ENCODE peak calls at places on chromosome 7, in five cellular contexts. One of them, this sample, is unnamed.

GRCh38 chr7:151833691-151834090 is 43.2 kb downstream of the PRKAG2 start:
- DNase-seq in stimulated activated CD8-positive, alpha-beta memory T cell treated with anti-CD3 and anti-CD28 coated beads, Interleukin-7, amount 100 ng/mL, for 4 hours: no peak
- DNase-seq in nephron progenitor cell: no peak
- DNase-seq in hypothalamus: no peak
- DNase-seq in amygdala: no peak
- DNase-seq in this sample: no peak

GRCh38 chr7:27329917-27330316 is 87.3 kb downstream of the EVX1 start:
- DNase-seq in stimulated activated CD8-positive, alpha-beta memory T cell treated with anti-CD3 and anti-CD28 coated beads, Interleukin-7, amount 100 ng/mL, for 4 hours: no peak
- DNase-seq in nephron progenitor cell: no peak
- DNase-seq in hypothalamus: no peak
- DNase-seq in amygdala: no peak
- DNase-seq in this sample: peak; percentile 25

GRCh38 chr7:95863-96260 is 96.5 kb upstream of the FAM20C start:
- DNase-seq in stimulated activated CD8-positive, alpha-beta memory T cell treated with anti-CD3 and anti-CD28 coated beads, Interleukin-7, amount 100 ng/mL, for 4 hours: no peak
- DNase-seq in nephron progenitor cell: no peak
- DNase-seq in hypothalamus: no peak
- DNase-seq in amygdala: no peak
- DNase-seq in this sample: no peak

GRCh38 chr7:107080533-107080932 is 36.0 kb downstream of the PRKAR2B start:
- DNase-seq in stimulated activated CD8-positive, alpha-beta memory T cell treated with anti-CD3 and anti-CD28 coated beads, Interleukin-7, amount 100 ng/mL, for 4 hours: no peak
- DNase-seq in nephron progenitor cell: no peak
- DNase-seq in hypothalamus: no peak
- DNase-seq in amygdala: no peak
- DNase-seq in this sample: no peak

GRCh38 chr7:76512941-76513816 is 2.8 kb downstream of the UPK3B start:
- DNase-seq in stimulated activated CD8-positive, alpha-beta memory T cell treated with anti-CD3 and anti-CD28 coated beads, Interleukin-7, amount 100 ng/mL, for 4 hours: no peak
- DNase-seq in nephron progenitor cell: peak; percentile 48
- DNase-seq in hypothalamus: no peak
- DNase-seq in amygdala: no peak
- DNase-seq in this sample: peak; percentile 68

GRCh38 chr7:92478095-92478494 is 349 bp upstream of the ERVW-1 start:
- DNase-seq in stimulated activated CD8-positive, alpha-beta memory T cell treated with anti-CD3 and anti-CD28 coated beads, Interleukin-7, amount 100 ng/mL, for 4 hours: no peak
- DNase-seq in nephron progenitor cell: no peak
- DNase-seq in hypothalamus: no peak
- DNase-seq in amygdala: no peak
- DNase-seq in this sample: no peak

GRCh38 chr7:96004598-96004997 is 232.2 kb downstream of the DYNC1I1 start:
- DNase-seq in stimulated activated CD8-positive, alpha-beta memory T cell treated with anti-CD3 and anti-CD28 coated beads, Interleukin-7, amount 100 ng/mL, for 4 hours: no peak
- DNase-seq in nephron progenitor cell: no peak
- DNase-seq in hypothalamus: no peak
- DNase-seq in amygdala: no peak
- DNase-seq in this sample: no peak

GRCh38 chr7:45683556-45684148 is 109.5 kb downstream of the ADCY1 start:
- DNase-seq in stimulated activated CD8-positive, alpha-beta memory T cell treated with anti-CD3 and anti-CD28 coated beads, Interleukin-7, amount 100 ng/mL, for 4 hours: no peak
- DNase-seq in nephron progenitor cell: no peak
- DNase-seq in hypothalamus: no peak
- DNase-seq in amygdala: no peak
- DNase-seq in this sample: no peak

GRCh38 chr7:150374472-150374871 is 4.7 kb upstream of the ZNF775 start:
- DNase-seq in stimulated activated CD8-positive, alpha-beta memory T cell treated with anti-CD3 and anti-CD28 coated beads, Interleukin-7, amount 100 ng/mL, for 4 hours: no peak
- DNase-seq in nephron progenitor cell: no peak
- DNase-seq in hypothalamus: no peak
- DNase-seq in amygdala: no peak
- DNase-seq in this sample: no peak

GRCh38 chr7:127066974-127067373 is 185.8 kb downstream of the GRM8 start:
- DNase-seq in stimulated activated CD8-positive, alpha-beta memory T cell treated with anti-CD3 and anti-CD28 coated beads, Interleukin-7, amount 100 ng/mL, for 4 hours: no peak
- DNase-seq in nephron progenitor cell: no peak
- DNase-seq in hypothalamus: no peak
- DNase-seq in amygdala: no peak
- DNase-seq in this sample: no peak

GRCh38 chr7:5428470-5429252 is 5.0 kb upstream of the TNRC18 start:
- DNase-seq in stimulated activated CD8-positive, alpha-beta memory T cell treated with anti-CD3 and anti-CD28 coated beads, Interleukin-7, amount 100 ng/mL, for 4 hours: no peak
- DNase-seq in nephron progenitor cell: peak; percentile 47
- DNase-seq in hypothalamus: peak; percentile 27
- DNase-seq in amygdala: peak; percentile 57
- DNase-seq in this sample: no peak

GRCh38 chr7:150727381-150727780 is 9.8 kb upstream of the GIMAP5 start:
- DNase-seq in stimulated activated CD8-positive, alpha-beta memory T cell treated with anti-CD3 and anti-CD28 coated beads, Interleukin-7, amount 100 ng/mL, for 4 hours: no peak
- DNase-seq in nephron progenitor cell: no peak
- DNase-seq in hypothalamus: no peak
- DNase-seq in amygdala: no peak
- DNase-seq in this sample: no peak